ENCODE peak calls at places on chromosomes 2 and 18, in nine cellular contexts. One of them, this sample, is unnamed.

GRCh38 chr18:3392467-3392855 is 57.5 kb upstream of the TGIF1 start:
- DNase-seq in HepG2: no peak
- DNase-seq in astrocyte: no peak
- DNase-seq in K562: no peak
- DNase-seq in endodermal cell: no peak
- DNase-seq in IMR-90: no peak
- DNase-seq in PC-3: no peak
- DNase-seq in colonic mucosa: no peak
- DNase-seq in endothelial cell of umbilical vein: no peak
- DNase-seq in this sample: no peak

GRCh38 chr2:202635441-202636296 is 900 bp downstream of the FAM117B start:
- DNase-seq in HepG2: peak
- DNase-seq in astrocyte: peak
- DNase-seq in K562: peak
- DNase-seq in endodermal cell: peak
- DNase-seq in IMR-90: peak
- DNase-seq in PC-3: peak
- DNase-seq in colonic mucosa: peak
- DNase-seq in endothelial cell of umbilical vein: peak
- DNase-seq in this sample: peak

GRCh38 chr2:230295192-230295591 is 31.8 kb upstream of the SP140L start:
- DNase-seq in HepG2: no peak
- DNase-seq in astrocyte: no peak
- DNase-seq in K562: no peak
- DNase-seq in endodermal cell: no peak
- DNase-seq in IMR-90: no peak
- DNase-seq in PC-3: no peak
- DNase-seq in colonic mucosa: no peak
- DNase-seq in endothelial cell of umbilical vein: no peak
- DNase-seq in this sample: no peak

GRCh38 chr2:241000831-241001321 is 2.5 kb downstream of the SNED1 start:
- DNase-seq in HepG2: no peak
- DNase-seq in astrocyte: no peak
- DNase-seq in K562: no peak
- DNase-seq in endodermal cell: peak
- DNase-seq in IMR-90: no peak
- DNase-seq in PC-3: no peak
- DNase-seq in colonic mucosa: no peak
- DNase-seq in endothelial cell of umbilical vein: no peak
- DNase-seq in this sample: peak

GRCh38 chr18:42413870-42414269 is 458.8 kb downstream of the PIK3C3 start:
- DNase-seq in HepG2: no peak
- DNase-seq in astrocyte: peak
- DNase-seq in K562: no peak
- DNase-seq in endodermal cell: no peak
- DNase-seq in IMR-90: no peak
- DNase-seq in PC-3: no peak
- DNase-seq in colonic mucosa: no peak
- DNase-seq in endothelial cell of umbilical vein: no peak
- DNase-seq in this sample: no peak

GRCh38 chr2:24779121-24779520 is 14.1 kb downstream of the PTRHD1 start:
- DNase-seq in HepG2: no peak
- DNase-seq in astrocyte: no peak
- DNase-seq in K562: no peak
- DNase-seq in endodermal cell: no peak
- DNase-seq in IMR-90: no peak
- DNase-seq in PC-3: no peak
- DNase-seq in colonic mucosa: no peak
- DNase-seq in endothelial cell of umbilical vein: peak
- DNase-seq in this sample: no peak

GRCh38 chr2:150392614-150393013 is 94.9 kb downstream of the RND3 start:
- DNase-seq in HepG2: no peak
- DNase-seq in astrocyte: no peak
- DNase-seq in K562: no peak
- DNase-seq in endodermal cell: no peak
- DNase-seq in IMR-90: no peak
- DNase-seq in PC-3: no peak
- DNase-seq in colonic mucosa: no peak
- DNase-seq in endothelial cell of umbilical vein: no peak
- DNase-seq in this sample: no peak

GRCh38 chr2:183866666-183867065 is 731.7 kb upstream of the ZNF804A start:
- DNase-seq in HepG2: no peak
- DNase-seq in astrocyte: no peak
- DNase-seq in K562: no peak
- DNase-seq in endodermal cell: no peak
- DNase-seq in IMR-90: no peak
- DNase-seq in PC-3: no peak
- DNase-seq in colonic mucosa: no peak
- DNase-seq in endothelial cell of umbilical vein: no peak
- DNase-seq in this sample: no peak

GRCh38 chr2:20186078-20186854 is 38.7 kb downstream of the SDC1 start:
- DNase-seq in HepG2: peak
- DNase-seq in astrocyte: peak
- DNase-seq in K562: peak
- DNase-seq in endodermal cell: peak
- DNase-seq in IMR-90: peak
- DNase-seq in PC-3: peak
- DNase-seq in colonic mucosa: peak
- DNase-seq in endothelial cell of umbilical vein: no peak
- DNase-seq in this sample: peak

GRCh38 chr2:174593574-174594203 is 3.9 kb downstream of the WIPF1 start:
- DNase-seq in HepG2: no peak
- DNase-seq in astrocyte: peak
- DNase-seq in K562: no peak
- DNase-seq in endodermal cell: no peak
- DNase-seq in IMR-90: peak
- DNase-seq in PC-3: peak
- DNase-seq in colonic mucosa: peak
- DNase-seq in endothelial cell of umbilical vein: peak
- DNase-seq in this sample: no peak

GRCh38 chr2:109238580-109238979 is 109.6 kb downstream of the SH3RF3 start:
- DNase-seq in HepG2: no peak
- DNase-seq in astrocyte: peak
- DNase-seq in K562: no peak
- DNase-seq in endodermal cell: no peak
- DNase-seq in IMR-90: peak
- DNase-seq in PC-3: peak
- DNase-seq in colonic mucosa: peak
- DNase-seq in endothelial cell of umbilical vein: peak
- DNase-seq in this sample: peak

GRCh38 chr2:100294162-100294497 is 28.2 kb downstream of the LONRF2 start:
- DNase-seq in HepG2: no peak
- DNase-seq in astrocyte: no peak
- DNase-seq in K562: no peak
- DNase-seq in endodermal cell: no peak
- DNase-seq in IMR-90: no peak
- DNase-seq in PC-3: no peak
- DNase-seq in colonic mucosa: no peak
- DNase-seq in endothelial cell of umbilical vein: no peak
- DNase-seq in this sample: no peak

GRCh38 chr2:100293341-100294161 is 28.8 kb downstream of the LONRF2 start:
- DNase-seq in HepG2: no peak
- DNase-seq in astrocyte: no peak
- DNase-seq in K562: no peak
- DNase-seq in endodermal cell: no peak
- DNase-seq in IMR-90: peak
- DNase-seq in PC-3: peak
- DNase-seq in colonic mucosa: no peak
- DNase-seq in endothelial cell of umbilical vein: no peak
- DNase-seq in this sample: no peak

GRCh38 chr2:100290718-100291151 is 31.6 kb downstream of the LONRF2 start:
- DNase-seq in HepG2: no peak
- DNase-seq in astrocyte: no peak
- DNase-seq in K562: no peak
- DNase-seq in endodermal cell: no peak
- DNase-seq in IMR-90: no peak
- DNase-seq in PC-3: no peak
- DNase-seq in colonic mucosa: no peak
- DNase-seq in endothelial cell of umbilical vein: no peak
- DNase-seq in this sample: no peak

GRCh38 chr2:100291152-100291970 is 30.9 kb downstream of the LONRF2 start:
- DNase-seq in HepG2: peak
- DNase-seq in astrocyte: peak
- DNase-seq in K562: peak
- DNase-seq in endodermal cell: peak
- DNase-seq in IMR-90: peak
- DNase-seq in PC-3: peak
- DNase-seq in colonic mucosa: no peak
- DNase-seq in endothelial cell of umbilical vein: peak
- DNase-seq in this sample: no peak

DNA sequence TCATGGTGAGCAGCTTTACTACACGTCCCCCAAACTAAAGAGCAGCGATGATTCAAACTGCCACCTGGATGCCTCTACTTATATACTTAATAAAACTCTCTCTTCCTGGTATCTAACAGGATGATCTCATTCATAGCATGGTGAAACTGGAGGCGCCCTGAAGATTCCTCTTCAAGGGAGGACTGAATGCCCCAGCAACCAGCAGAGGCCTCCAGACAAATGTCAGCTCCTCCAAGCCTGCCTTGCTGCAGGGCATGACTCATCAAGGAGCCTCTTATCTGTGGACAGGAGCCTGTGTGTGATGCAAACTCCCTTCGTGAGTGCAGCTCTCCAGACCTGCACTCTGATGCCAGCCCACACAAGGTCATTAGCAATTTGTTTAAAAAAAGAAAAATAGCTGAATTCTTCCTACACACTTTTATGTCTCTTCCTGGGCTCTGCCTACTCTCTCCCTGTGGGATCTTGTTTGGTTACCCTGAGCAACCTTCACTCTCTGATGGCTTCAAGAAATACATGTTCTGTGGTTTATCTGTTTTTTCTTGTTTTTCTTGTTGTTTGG is 30.2 kb downstream of the LONRF2 start:
- DNase-seq in HepG2: peak
- DNase-seq in astrocyte: peak
- DNase-seq in K562: peak
- DNase-seq in endodermal cell: peak
- DNase-seq in IMR-90: peak
- DNase-seq in PC-3: peak
- DNase-seq in colonic mucosa: no peak
- DNase-seq in endothelial cell of umbilical vein: no peak
- DNase-seq in this sample: no peak
- TF ChIP-seq CTCF in HepG2: no peak
- TF ChIP-seq CTCF in astrocyte: no peak
- TF ChIP-seq CTCF in K562: peak
- TF ChIP-seq CTCF in endodermal cell: no peak
- TF ChIP-seq CTCF in IMR-90: peak
- TF ChIP-seq CTCF in PC-3: peak
- TF ChIP-seq CTCF in colonic mucosa: no peak
- TF ChIP-seq CTCF in endothelial cell of umbilical vein: no peak
- TF ChIP-seq CTCF in this sample: no peak

GRCh38 chr2:10064932-10065682 is 15.1 kb downstream of the CYS1 start:
- DNase-seq in HepG2: no peak
- DNase-seq in astrocyte: no peak
- DNase-seq in K562: no peak
- DNase-seq in endodermal cell: peak
- DNase-seq in IMR-90: no peak
- DNase-seq in PC-3: no peak
- DNase-seq in colonic mucosa: no peak
- DNase-seq in endothelial cell of umbilical vein: no peak
- DNase-seq in this sample: peak
- H3K9ac ChIP-seq in HepG2: no peak
- H3K9ac ChIP-seq in astrocyte: no peak
- H3K9ac ChIP-seq in K562: no peak
- H3K9ac ChIP-seq in endodermal cell: no peak
- H3K9ac ChIP-seq in IMR-90: no peak
- H3K9ac ChIP-seq in PC-3: no peak
- H3K9ac ChIP-seq in colonic mucosa: no peak
- H3K9ac ChIP-seq in endothelial cell of umbilical vein: no peak
- H3K9ac ChIP-seq in this sample: no peak

DNA sequence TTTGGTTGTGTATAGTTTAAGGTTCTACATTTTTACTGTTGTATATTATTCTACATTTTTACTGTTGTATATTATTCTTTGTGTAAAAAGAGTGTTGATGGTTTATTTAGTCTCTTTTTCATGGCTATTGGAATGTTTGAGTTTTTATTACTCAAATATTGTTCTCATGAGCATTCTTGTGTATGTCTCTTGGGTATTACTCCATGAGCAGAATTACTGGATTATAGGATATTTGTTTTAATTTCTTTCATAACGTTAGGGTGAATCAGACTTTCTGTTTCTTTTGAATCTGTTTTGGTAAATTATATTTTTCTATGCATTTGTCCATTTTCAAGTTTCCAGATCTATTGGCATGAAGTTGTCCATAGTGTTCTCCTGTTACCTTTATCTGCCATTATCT is 111.6 kb downstream of the DYNAP start:
- DNase-seq in HepG2: no peak
- DNase-seq in astrocyte: no peak
- DNase-seq in K562: no peak
- DNase-seq in endodermal cell: no peak
- DNase-seq in IMR-90: peak
- DNase-seq in PC-3: no peak
- DNase-seq in colonic mucosa: no peak
- DNase-seq in endothelial cell of umbilical vein: no peak
- DNase-seq in this sample: no peak
- H3K4me3 ChIP-seq in HepG2: no peak
- H3K4me3 ChIP-seq in astrocyte: no peak
- H3K4me3 ChIP-seq in K562: no peak
- H3K4me3 ChIP-seq in endodermal cell: no peak
- H3K4me3 ChIP-seq in IMR-90: no peak
- H3K4me3 ChIP-seq in PC-3: no peak
- H3K4me3 ChIP-seq in colonic mucosa: no peak
- H3K4me3 ChIP-seq in endothelial cell of umbilical vein: no peak
- H3K4me3 ChIP-seq in this sample: no peak

DNA sequence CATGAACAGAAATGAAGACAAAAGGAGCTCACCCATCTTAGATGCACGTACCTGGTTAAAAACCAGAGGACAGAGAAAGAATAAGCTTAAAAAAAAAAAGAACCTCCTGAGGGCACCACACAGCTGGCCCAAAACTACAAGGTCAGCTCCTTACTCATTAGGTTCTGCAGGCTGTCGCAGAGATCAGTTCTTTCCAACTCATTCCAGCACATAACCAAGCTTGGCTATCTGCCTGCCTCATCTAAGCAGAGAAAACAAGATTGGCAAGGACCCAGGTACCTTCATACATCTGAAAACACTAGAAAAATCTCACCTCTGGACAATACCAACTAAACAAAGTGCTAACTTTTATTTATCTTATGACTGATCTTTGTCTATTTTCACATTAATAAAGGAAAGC is 89.9 kb downstream of the NOL10 start:
- DNase-seq in HepG2: no peak
- DNase-seq in astrocyte: no peak
- DNase-seq in K562: no peak
- DNase-seq in endodermal cell: no peak
- DNase-seq in IMR-90: no peak
- DNase-seq in PC-3: no peak
- DNase-seq in colonic mucosa: no peak
- DNase-seq in endothelial cell of umbilical vein: peak
- DNase-seq in this sample: no peak
- TF ChIP-seq CTCF in HepG2: no peak
- TF ChIP-seq CTCF in astrocyte: no peak
- TF ChIP-seq CTCF in K562: no peak
- TF ChIP-seq CTCF in endodermal cell: no peak
- TF ChIP-seq CTCF in IMR-90: no peak
- TF ChIP-seq CTCF in PC-3: no peak
- TF ChIP-seq CTCF in colonic mucosa: no peak
- TF ChIP-seq CTCF in endothelial cell of umbilical vein: no peak
- TF ChIP-seq CTCF in this sample: no peak

This sample was measured in kidney.